ENCODE peak calls at places on chromosomes 13 and 19, in four cellular contexts. A, S, Q and M are unnamed samples.
A peak's percentile ranks its signal among the peaks of the same experiment; 100 is the strongest.

GRCh38 chr13:35690546-35690945 is 214.1 kb upstream of the MAB21L1 start:
- DNase-seq in S (no peak), Q (peak; percentile 52), A (no peak), M (no peak)

GRCh38 chr19:51293571-51294210 is 17.8 kb upstream of the IGLON5 start:
- DNase-seq in S (no peak), Q (no peak), A (no peak), M (no peak)

GRCh38 chr19:42313096-42313839 is at the start of gene TMEM145:
- DNase-seq in A (no peak), S (no peak), Q (peak; percentile 50), M (no peak)

GRCh38 chr13:112850273-112850672 is 118.7 kb upstream of the MCF2L start:
- DNase-seq in Q (no peak), A (no peak), S (no peak), M (no peak)

GRCh38 chr19:40513741-40514315 is 47.0 kb downstream of the SPTBN4 start:
- DNase-seq in Q (no peak), S (no peak), A (no peak), M (no peak)

GRCh38 chr13:98992355-98992754 is 14.5 kb upstream of the DOCK9 start:
- DNase-seq in A (no peak), S (no peak), Q (peak; percentile 33), M (peak; percentile 67)

GRCh38 chr13:46831588-46832194 is 34.7 kb upstream of the ESD start:
- DNase-seq in S (no peak), Q (peak; percentile 75), A (no peak), M (peak; percentile 10)

GRCh38 chr13:23372264-23372905 is 61.1 kb downstream of the SACS start:
- DNase-seq in A (no peak), Q (peak; percentile 29), S (no peak), M (no peak)

GRCh38 chr13:60627071-60627686 is 230.2 kb downstream of the TDRD3 start:
- DNase-seq in A (no peak), Q (peak; percentile 49), S (no peak), M (no peak)

GRCh38 chr13:88107486-88108044 is 436.4 kb downstream of the SLITRK5 start:
- DNase-seq in S (no peak), Q (no peak), A (no peak), M (no peak)

GRCh38 chr19:10262771-10263170 is 8.1 kb upstream of the ICAM1 start:
- DNase-seq in S (no peak), Q (peak; percentile 80), A (no peak), M (no peak)

GRCh38 chr19:51289635-51290034 is 21.8 kb upstream of the IGLON5 start:
- DNase-seq in Q (no peak), S (no peak), A (no peak), M (no peak)

GRCh38 chr19:19214892-19215291 is 3.1 kb downstream of the NCAN start:
- DNase-seq in S (no peak), A (no peak), Q (peak; percentile 40), M (no peak)

GRCh38 chr13:52387721-52388120 is 18.3 kb downstream of the THSD1 start:
- DNase-seq in S (no peak), A (no peak), Q (no peak), M (no peak)

GRCh38 chr19:34837262-34837661 is 64.2 kb upstream of the ZNF599 start:
- DNase-seq in Q (peak; percentile 9), S (no peak), A (no peak), M (no peak)

GRCh38 chr19:2080336-2080988 is 15.7 kb downstream of the MOB3A start:
- DNase-seq in Q (no peak), A (no peak), S (no peak), M (no peak)

GRCh38 chr19:3382460-3383100 is 16.2 kb downstream of the NFIC start:
- DNase-seq in A (no peak), S (no peak), Q (no peak), M (no peak)
- H3K4me3 ChIP-seq in A (no peak overlapping the region), S (no peak overlapping the region), Q (no peak overlapping the region), M (no peak overlapping the region)

DNA sequence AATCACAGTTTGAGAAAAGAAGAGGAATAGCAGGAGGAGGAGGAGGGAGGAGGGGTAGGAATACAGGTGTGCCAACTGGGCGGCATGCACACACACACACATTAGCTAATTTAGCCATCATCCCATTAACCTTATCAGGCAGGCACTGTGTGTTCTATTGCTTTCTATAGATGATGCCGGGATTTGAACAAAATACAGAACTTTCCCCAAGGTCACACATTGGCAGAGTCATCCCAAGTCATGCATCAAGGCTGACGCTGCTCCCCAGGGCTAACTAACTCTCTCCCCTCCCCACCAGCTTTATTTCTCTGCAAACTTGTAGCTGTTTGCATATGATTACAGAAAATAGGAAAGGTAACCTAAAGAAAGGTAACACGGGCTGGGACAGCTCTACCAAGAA is 83.0 kb downstream of the NUFIP1 start:
- DNase-seq in S (no peak), Q (no peak), A (no peak), M (no peak)
- H3K4me3 ChIP-seq in S (no peak overlapping the region), Q (no peak overlapping the region), A (no peak overlapping the region), M (no peak overlapping the region)

GRCh38 chr13:106796280-106797047 is 228.5 kb upstream of the ARGLU1 start:
- DNase-seq in Q (no peak), S (no peak), A (no peak), M (no peak)
- H3K4me3 ChIP-seq in Q (no peak overlapping the region), S (no peak overlapping the region), A (no peak overlapping the region), M (no peak overlapping the region)

DNA sequence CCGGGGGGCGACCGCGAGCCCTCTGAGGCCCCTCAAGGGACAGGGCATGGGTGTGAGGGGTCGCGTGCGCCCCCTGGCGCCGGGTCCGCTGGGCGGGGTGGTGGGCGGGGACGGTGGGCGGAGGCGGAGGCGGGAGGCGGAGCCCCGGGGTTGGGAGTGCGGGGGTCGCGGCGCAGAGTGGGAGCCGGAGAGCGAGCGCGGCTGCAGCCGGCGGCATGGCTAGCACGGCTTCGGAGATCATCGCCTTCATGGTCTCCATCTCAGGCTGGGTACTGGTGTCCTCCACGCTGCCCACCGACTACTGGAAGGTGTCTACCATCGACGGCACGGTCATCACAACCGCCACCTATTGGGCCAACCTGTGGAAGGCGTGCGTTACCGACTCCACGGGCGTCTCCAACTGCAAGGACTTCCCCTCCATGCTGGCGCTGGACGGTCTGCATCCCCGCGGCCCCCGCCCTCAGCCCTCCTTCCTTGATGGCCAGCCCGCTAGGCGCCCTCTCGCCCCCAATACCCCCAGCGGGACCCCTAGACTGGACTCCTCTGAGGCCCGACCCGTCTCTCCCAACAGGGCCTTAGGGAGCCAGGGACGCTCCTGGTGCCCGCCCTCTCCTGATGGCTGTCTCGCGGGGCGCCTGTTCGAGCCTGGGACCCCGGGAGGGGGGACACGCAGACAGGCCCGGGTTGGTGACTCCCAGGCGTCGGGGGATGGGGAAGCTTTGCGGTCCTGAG is at the start of gene CLDN10:
- DNase-seq in A (no peak), S (no peak), Q (no peak), M (no peak)
- H3K4me3 ChIP-seq in A (no peak within 1 kb of the TSS), S (no peak within 1 kb of the TSS), Q (peak within 1 kb of the TSS; percentile 8), M (peak within 1 kb of the TSS; percentile 48)

GRCh38 chr19:49807888-49808675 is 5.0 kb downstream of the FUZ start:
- DNase-seq in S (no peak), Q (no peak), A (no peak), M (no peak)
- H3K4me3 ChIP-seq in S (no peak overlapping the region), Q (peak overlapping the region; percentile 73), A (no peak overlapping the region), M (no peak overlapping the region)

GRCh38 chr13:42109957-42110356 is 61.5 kb downstream of the DGKH start:
- DNase-seq in S (no peak), Q (peak; percentile 10), A (no peak), M (no peak)

GRCh38 chr13:42110410-42111155 is 62.1 kb downstream of the DGKH start:
- DNase-seq in Q (peak; percentile 90), S (peak; percentile 9), A (peak; percentile 28), M (no peak)

GRCh38 chr13:42112864-42113263 is 64.4 kb downstream of the DGKH start:
- DNase-seq in S (no peak), Q (no peak), A (no peak), M (no peak)

GRCh38 chr13:42107006-42107405 is 58.6 kb downstream of the DGKH start:
- DNase-seq in A (no peak), S (no peak), Q (no peak), M (no peak)

GRCh38 chr13:42108217-42108616 is 59.8 kb downstream of the DGKH start:
- DNase-seq in A (no peak), S (no peak), Q (no peak), M (no peak)
- H3K4me3 ChIP-seq in A (no peak overlapping the region), S (no peak overlapping the region), Q (no peak overlapping the region), M (no peak overlapping the region)

GRCh38 chr13:43129021-43129420 is 105.6 kb downstream of the DNAJC15 start:
- DNase-seq in Q (no peak), S (no peak), A (no peak), M (no peak)

GRCh38 chr13:43126420-43126819 is 103.0 kb downstream of the DNAJC15 start:
- DNase-seq in Q (no peak), A (no peak), S (no peak), M (no peak)

GRCh38 chr13:43127103-43127817 is 103.9 kb downstream of the DNAJC15 start:
- DNase-seq in Q (peak; percentile 46), A (no peak), S (no peak), M (no peak)

GRCh38 chr13:43128504-43128929 is 105.1 kb downstream of the DNAJC15 start:
- DNase-seq in A (no peak), S (no peak), Q (no peak), M (no peak)

GRCh38 chr13:43127827-43128226 is 104.4 kb downstream of the DNAJC15 start:
- DNase-seq in S (no peak), A (no peak), Q (peak; percentile 22), M (no peak)
- H3K4me3 ChIP-seq in S (no peak overlapping the region), A (no peak overlapping the region), Q (no peak overlapping the region), M (no peak overlapping the region)

DNA sequence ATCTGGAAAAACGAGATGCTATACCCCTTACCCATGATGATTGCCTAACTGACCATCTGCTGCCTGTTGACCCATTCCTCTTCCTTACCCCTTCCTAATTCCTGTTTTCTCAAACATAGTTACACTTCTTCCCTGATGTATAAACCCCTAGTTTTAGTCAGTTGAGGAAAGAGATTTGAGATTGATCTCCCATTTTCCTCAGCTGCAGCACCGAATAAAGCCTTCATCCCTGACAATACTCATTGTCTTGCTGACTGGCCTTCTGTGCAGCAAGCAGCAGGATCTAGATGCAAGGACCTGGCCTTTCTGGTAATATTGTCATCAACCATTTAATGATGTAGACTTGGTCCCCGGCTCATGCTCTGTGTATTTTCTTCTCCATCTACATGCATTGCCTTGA is 999 bp upstream of the ZNF264 start:
- DNase-seq in A (no peak), S (no peak), Q (no peak), M (no peak)
- H3K4me3 ChIP-seq in A (peak overlapping the region; percentile 84), S (no peak overlapping the region), Q (no peak overlapping the region), M (no peak overlapping the region)

GRCh38 chr19:43914051-43914450 is 21.0 kb downstream of the ZNF45 start:
- DNase-seq in A (no peak), Q (peak; percentile 13), S (no peak), M (no peak)

GRCh38 chr19:43910884-43911283 is 24.2 kb downstream of the ZNF45 start:
- DNase-seq in S (no peak), Q (no peak), A (no peak), M (no peak)

GRCh38 chr19:43908659-43909058 is 26.4 kb downstream of the ZNF45 start:
- DNase-seq in Q (no peak), S (no peak), A (no peak), M (no peak)

DNA sequence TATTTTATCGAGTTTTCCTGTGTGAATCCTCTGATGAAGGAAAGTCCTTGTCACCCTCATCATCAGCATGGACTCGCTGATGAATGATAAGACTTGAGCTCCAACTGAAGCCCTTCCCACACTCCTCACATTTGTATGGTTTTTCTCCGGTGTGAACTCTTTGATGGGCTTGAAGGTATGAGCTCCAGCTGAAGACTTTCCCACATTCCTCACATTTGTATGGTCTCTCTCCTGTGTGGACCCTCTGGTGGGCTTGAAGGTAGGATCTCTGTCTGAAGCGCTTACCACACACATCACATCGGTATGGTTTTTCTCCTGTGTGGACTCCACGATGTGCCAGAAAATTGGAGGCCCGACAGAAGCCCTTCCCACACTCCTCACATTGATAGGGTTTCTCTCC is 21.7 kb downstream of the ZNF45 start:
- DNase-seq in A (no peak), Q (peak; percentile 17), S (no peak), M (no peak)
- H3K4me3 ChIP-seq in A (no peak overlapping the region), Q (no peak overlapping the region), S (no peak overlapping the region), M (no peak overlapping the region)